ENCODE peak calls at places on chromosome 11, in eight cellular contexts. D, T, N, F, A, M, S and Z are unnamed samples.
A peak's percentile ranks its signal among the peaks of the same experiment; 100 is the strongest.

GRCh38 chr11:47606731-47607130 is 12.5 kb upstream of the C1QTNF4 start:
- DNase-seq in D (no peak), N (no peak), F (no peak), S (no peak), T (no peak), A (no peak), M (no peak), Z (no peak)

GRCh38 chr11:121464352-121464946 is 11.7 kb upstream of the SORL1-AS1 start:
- DNase-seq in D (peak; percentile 60), N (no peak), A (peak; percentile 68), M (peak; percentile 81), T (peak; percentile 56), S (no peak), F (peak; percentile 61), Z (peak; percentile 86)

GRCh38 chr11:35664977-35665441 is 2.4 kb downstream of the TRIM44 start:
- DNase-seq in D (no peak), N (no peak), S (no peak), M (no peak), F (no peak), A (no peak), T (no peak), Z (no peak)

GRCh38 chr11:102850973-102851745 is 7.8 kb upstream of the MMP3 start:
- DNase-seq in S (no peak), A (no peak), M (no peak), D (no peak), N (no peak), F (no peak), T (no peak), Z (no peak)

GRCh38 chr11:561148-562003 is 606 bp downstream of the RASSF7 start:
- DNase-seq in F (peak; percentile 88), M (no peak), N (peak; percentile 93), T (no peak), D (peak; percentile 91), A (no peak), S (no peak), Z (peak; percentile 63)

GRCh38 chr11:74449369-74449931 is 17.9 kb downstream of the KCNE3 start:
- DNase-seq in M (no peak), T (no peak), S (peak; percentile 74), N (no peak), D (peak; percentile 70), A (peak; percentile 72), F (peak; percentile 52), Z (no peak)

GRCh38 chr11:35540526-35540925 is 15.1 kb upstream of the PAMR1 start:
- DNase-seq in F (no peak), M (no peak), T (no peak), A (no peak), N (no peak), D (no peak), S (no peak), Z (no peak)

GRCh38 chr11:69575296-69576068 is 65.5 kb upstream of the CCND1 start:
- DNase-seq in A (no peak), D (no peak), N (no peak), M (no peak), F (no peak), S (no peak), T (no peak), Z (no peak)

GRCh38 chr11:122612123-122612824 is 43.2 kb upstream of the UBASH3B start:
- DNase-seq in D (no peak), T (no peak), M (no peak), F (no peak), S (no peak), A (no peak), N (no peak), Z (no peak)

GRCh38 chr11:102683277-102683676 is 22.3 kb downstream of the MMP27 start:
- DNase-seq in N (no peak), D (no peak), T (no peak), M (no peak), S (no peak), A (no peak), F (no peak), Z (no peak)

GRCh38 chr11:15818132-15818842 is 538.1 kb downstream of the SOX6 start:
- DNase-seq in D (peak; percentile 31), T (no peak), S (no peak), F (no peak), A (no peak), N (no peak), M (no peak), Z (no peak)

GRCh38 chr11:28836285-28837081 is 728.3 kb downstream of the METTL15 start:
- DNase-seq in F (no peak), N (no peak), S (no peak), D (no peak), T (no peak), A (no peak), M (no peak), Z (no peak)

DNA sequence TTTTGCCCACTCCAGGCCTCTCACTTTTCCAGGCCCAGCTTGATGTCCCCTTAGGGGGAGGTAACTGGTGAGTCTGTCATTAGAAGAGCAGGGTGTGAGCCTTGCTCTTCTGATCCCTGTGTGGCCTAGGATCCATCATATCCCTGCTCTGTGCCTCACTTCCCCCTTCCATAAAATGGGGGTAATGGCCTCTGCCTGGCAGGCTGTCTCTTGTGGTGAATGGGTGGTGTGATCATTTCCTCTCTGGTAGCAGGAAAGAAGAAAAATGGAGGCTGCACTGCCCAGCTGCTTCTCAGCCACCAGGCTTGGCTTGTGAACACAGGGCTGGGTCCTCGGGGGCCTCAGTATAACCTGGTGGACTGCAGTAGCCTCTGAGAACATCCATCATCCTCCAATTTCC is 5.6 kb downstream of the ARHGEF17 start:
- DNase-seq in A (no peak), N (no peak), S (no peak), T (peak; percentile 39), D (no peak), F (no peak), M (no peak), Z (no peak)
- H3K27ac ChIP-seq in A (no peak overlapping the region), N (peak overlapping the region; percentile 58), S (peak overlapping the region; percentile 94), T (peak overlapping the region; percentile 41), D (peak overlapping the region; percentile 16), F (peak overlapping the region; percentile 81), M (no peak overlapping the region), Z (no peak overlapping the region)

GRCh38 chr11:12217879-12218278 is 107.5 kb downstream of the MICAL2 start:
- DNase-seq in S (no peak), T (no peak), F (no peak), M (no peak), N (no peak), D (no peak), A (no peak), Z (no peak)
- H3K4me1 ChIP-seq in S (peaks cover 30% of the 10 kb centered on the region), T (peaks cover 35% of the 10 kb centered on the region), F (peaks cover 22% of the 10 kb centered on the region), M (peaks cover 23% of the 10 kb centered on the region), N (peaks cover 38% of the 10 kb centered on the region), D (peaks cover 59% of the 10 kb centered on the region), A (peaks cover 22% of the 10 kb centered on the region), Z (peaks cover 35% of the 10 kb centered on the region)

GRCh38 chr11:134046681-134047449 is 22.0 kb upstream of the JAM3 start:
- DNase-seq in F (no peak), T (no peak), N (peak; percentile 45), A (no peak), D (no peak), S (no peak), M (no peak), Z (no peak)

GRCh38 chr11:134043821-134044420 is 25.0 kb upstream of the JAM3 start:
- DNase-seq in M (peak; percentile 53), F (no peak), N (peak; percentile 42), T (no peak), S (no peak), D (no peak), A (no peak), Z (no peak)

GRCh38 chr11:134045799-134046635 is 22.9 kb upstream of the JAM3 start:
- DNase-seq in N (peak; percentile 53), M (peak; percentile 61), F (no peak), S (no peak), D (no peak), T (peak; percentile 77), A (peak; percentile 21), Z (no peak)

GRCh38 chr11:134041791-134042696 is 26.8 kb upstream of the JAM3 start:
- DNase-seq in S (no peak), M (peak; percentile 74), N (no peak), A (no peak), T (no peak), F (no peak), D (no peak), Z (no peak)

GRCh38 chr11:134044514-134045284 is 24.2 kb upstream of the JAM3 start:
- DNase-seq in A (no peak), M (peak; percentile 50), N (peak; percentile 39), S (no peak), T (no peak), D (no peak), F (no peak), Z (no peak)
- H3K27ac ChIP-seq in A (no peak overlapping the region), M (no peak overlapping the region), N (no peak overlapping the region), S (no peak overlapping the region), T (no peak overlapping the region), D (no peak overlapping the region), F (no peak overlapping the region), Z (no peak overlapping the region)

GRCh38 chr11:129321076-129321475 is 54.6 kb upstream of the BARX2 start:
- DNase-seq in N (no peak), M (no peak), T (no peak), F (no peak), S (no peak), D (no peak), A (no peak), Z (no peak)

GRCh38 chr11:129326921-129327320 is 48.7 kb upstream of the BARX2 start:
- DNase-seq in D (no peak), A (no peak), M (no peak), S (no peak), F (no peak), N (no peak), T (no peak), Z (no peak)

GRCh38 chr11:129322941-129323340 is 52.7 kb upstream of the BARX2 start:
- DNase-seq in S (no peak), D (peak; percentile 16), M (no peak), T (no peak), F (no peak), A (no peak), N (no peak), Z (no peak)

GRCh38 chr11:129323896-129324522 is 51.6 kb upstream of the BARX2 start:
- DNase-seq in N (no peak), A (no peak), M (no peak), S (peak; percentile 59), T (no peak), D (peak; percentile 72), F (peak; percentile 69), Z (no peak)

DNA sequence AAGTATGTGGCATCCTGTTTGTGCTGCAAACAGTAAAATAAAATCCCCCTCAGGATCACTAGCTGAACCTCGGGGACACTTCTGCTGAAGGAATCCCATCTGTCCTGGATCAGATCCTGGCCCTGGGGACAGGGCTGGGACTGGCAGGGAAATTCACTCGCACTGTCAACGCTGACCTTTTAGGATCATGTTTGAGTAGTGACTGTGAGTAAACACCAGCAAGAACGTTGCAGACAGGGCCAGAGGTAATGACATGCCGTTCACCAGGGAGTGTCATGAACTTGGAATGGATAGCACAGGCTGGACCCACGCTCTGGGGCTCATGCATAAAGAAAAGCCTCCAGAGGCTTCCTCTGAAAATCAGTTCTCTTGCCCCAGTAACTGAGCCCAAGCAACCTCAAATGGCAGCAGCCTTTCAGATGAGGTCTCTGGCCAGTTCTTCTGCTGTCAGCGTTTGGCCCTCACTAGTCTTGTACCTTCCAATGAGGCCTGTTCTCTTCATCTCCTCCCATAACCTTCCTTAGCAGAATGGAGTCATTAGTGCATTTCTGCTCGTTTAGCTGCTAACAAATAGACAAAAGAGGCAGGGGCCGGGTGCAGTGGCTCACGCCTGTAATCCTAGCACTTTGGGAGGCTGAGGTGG is 51.0 kb upstream of the BARX2 start:
- DNase-seq in S (peak; percentile 15), A (no peak), F (peak; percentile 46), N (no peak), T (peak; percentile 64), D (peak; percentile 76), M (no peak), Z (no peak)
- H3K4me1 ChIP-seq in S (peaks cover 2% of the 10 kb centered on the region), A (no peaks in the 10 kb centered on the region), F (peaks cover 9% of the 10 kb centered on the region), N (peaks cover 29% of the 10 kb centered on the region), T (no peaks in the 10 kb centered on the region), D (peaks cover 47% of the 10 kb centered on the region), M (peaks cover 11% of the 10 kb centered on the region), Z (no peaks in the 10 kb centered on the region)

GRCh38 chr11:119024430-119025098 is 6.0 kb downstream of the TRAPPC4 start:
- DNase-seq in A (no peak), N (no peak), S (no peak), T (no peak), F (no peak), D (no peak), M (peak; percentile 77), Z (no peak)
- H3K27ac ChIP-seq in A (no peak overlapping the region), N (peak overlapping the region; percentile 47), S (peak overlapping the region; percentile 58), T (peak overlapping the region; percentile 93), F (peak overlapping the region; percentile 52), D (peak overlapping the region; percentile 52), M (peak overlapping the region; percentile 29), Z (no peak overlapping the region)